ENCODE peak calls at places on chromosomes 2 and 18, in seven cellular contexts. R, I, G, F, N, M and Y are unnamed samples.

GRCh38 chr2:235270951-235271350 is 222.9 kb upstream of the AGAP1 start:
- DNase-seq in R (no peak), I (no peak), G (peak), F (no peak), N (no peak), M (no peak), Y (no peak)

GRCh38 chr2:224579411-224579810 is 5.8 kb downstream of the CUL3 start:
- DNase-seq in R (no peak), I (no peak), G (no peak), F (no peak), N (no peak), M (no peak), Y (no peak)

GRCh38 chr2:224997802-224998201 is 44.5 kb downstream of the DOCK10 start:
- DNase-seq in R (no peak), I (no peak), G (peak), F (no peak), N (no peak), M (no peak), Y (no peak)

GRCh38 chr18:55967019-55967418 is 379.0 kb upstream of the TCF4 start:
- DNase-seq in R (no peak), I (no peak), G (no peak), F (no peak), N (no peak), M (no peak), Y (no peak)

GRCh38 chr18:78971511-78972245 is 7.9 kb upstream of the SALL3 start:
- DNase-seq in R (no peak), I (no peak), G (no peak), F (no peak), N (no peak), M (peak), Y (no peak)

GRCh38 chr18:13247506-13247905 is 28.9 kb downstream of the LDLRAD4 start:
- DNase-seq in R (no peak), I (no peak), G (no peak), F (no peak), N (no peak), M (peak), Y (no peak)

GRCh38 chr2:216688731-216689360 is 6.5 kb downstream of the IGFBP5 start:
- DNase-seq in R (no peak), I (no peak), G (no peak), F (peak), N (no peak), M (no peak), Y (no peak)

GRCh38 chr18:2303517-2304238 is 267.6 kb downstream of the METTL4 start:
- DNase-seq in R (no peak), I (no peak), G (peak), F (no peak), N (no peak), M (no peak), Y (no peak)

GRCh38 chr18:21314721-21315120 is 72.7 kb downstream of the GREB1L start:
- DNase-seq in R (no peak), I (no peak), G (no peak), F (no peak), N (no peak), M (no peak), Y (no peak)

GRCh38 chr18:8654482-8655451 is 45.5 kb downstream of the RAB12 start:
- DNase-seq in R (no peak), I (no peak), G (no peak), F (no peak), N (no peak), M (no peak), Y (no peak)

GRCh38 chr2:82282111-82282882 is 1977.7 kb upstream of the LRRTM1 start:
- DNase-seq in R (peak), I (no peak), G (no peak), F (no peak), N (no peak), M (peak), Y (no peak)

GRCh38 chr2:58289029-58289428 is 47.9 kb upstream of the FANCL start:
- DNase-seq in R (no peak), I (no peak), G (no peak), F (no peak), N (no peak), M (no peak), Y (no peak)

GRCh38 chr2:106193491-106193976 is 567 bp downstream of the UXS1 start:
- DNase-seq in R (peak), I (no peak), G (no peak), F (peak), N (peak), M (no peak), Y (peak)

GRCh38 chr2:168136392-168136977 is 110.9 kb downstream of the STK39 start:
- DNase-seq in R (no peak), I (no peak), G (no peak), F (no peak), N (no peak), M (no peak), Y (no peak)

GRCh38 chr18:25075793-25076192 is 276.2 kb downstream of the ZNF521 start:
- DNase-seq in R (no peak), I (no peak), G (no peak), F (no peak), N (no peak), M (no peak), Y (no peak)

GRCh38 chr2:138602166-138602460 is 100.5 kb downstream of the SPOPL start:
- DNase-seq in R (no peak), I (no peak), G (no peak), F (no peak), N (no peak), M (no peak), Y (no peak)

GRCh38 chr2:132400901-132401240 is 15.7 kb upstream of the GPR39 start:
- DNase-seq in R (no peak), I (no peak), G (no peak), F (no peak), N (no peak), M (no peak), Y (no peak)

GRCh38 chr18:60739212-60739611 is 366.6 kb upstream of the MC4R start:
- DNase-seq in R (peak), I (no peak), G (no peak), F (no peak), N (no peak), M (no peak), Y (no peak)

GRCh38 chr2:180125245-180125962 is 118.3 kb upstream of the CWC22 start:
- DNase-seq in R (peak), I (no peak), G (peak), F (peak), N (peak), M (peak), Y (peak)
- TF ChIP-seq CTCF in R (peak), I (no peak), G (peak), F (peak), N (peak), M (peak), Y (peak)

GRCh38 chr2:39696838-39697237 is 31.1 kb downstream of the TMEM178A start:
- DNase-seq in R (no peak), I (no peak), G (peak), F (no peak), N (no peak), M (no peak), Y (no peak)
- TF ChIP-seq CTCF in R (no peak), I (peak), G (peak), F (peak), N (no peak), M (no peak), Y (peak)

GRCh38 chr2:238487652-238488346 is 61.1 kb downstream of the ASB1 start:
- DNase-seq in R (no peak), I (no peak), G (no peak), F (peak), N (no peak), M (peak), Y (no peak)

GRCh38 chr2:238483656-238484055 is 56.9 kb downstream of the ASB1 start:
- DNase-seq in R (no peak), I (no peak), G (no peak), F (no peak), N (no peak), M (no peak), Y (no peak)

GRCh38 chr2:238486123-238486848 is 59.6 kb downstream of the ASB1 start:
- DNase-seq in R (no peak), I (no peak), G (no peak), F (no peak), N (no peak), M (peak), Y (no peak)

GRCh38 chr2:238487134-238487533 is 60.4 kb downstream of the ASB1 start:
- DNase-seq in R (no peak), I (no peak), G (no peak), F (peak), N (no peak), M (no peak), Y (no peak)

DNA sequence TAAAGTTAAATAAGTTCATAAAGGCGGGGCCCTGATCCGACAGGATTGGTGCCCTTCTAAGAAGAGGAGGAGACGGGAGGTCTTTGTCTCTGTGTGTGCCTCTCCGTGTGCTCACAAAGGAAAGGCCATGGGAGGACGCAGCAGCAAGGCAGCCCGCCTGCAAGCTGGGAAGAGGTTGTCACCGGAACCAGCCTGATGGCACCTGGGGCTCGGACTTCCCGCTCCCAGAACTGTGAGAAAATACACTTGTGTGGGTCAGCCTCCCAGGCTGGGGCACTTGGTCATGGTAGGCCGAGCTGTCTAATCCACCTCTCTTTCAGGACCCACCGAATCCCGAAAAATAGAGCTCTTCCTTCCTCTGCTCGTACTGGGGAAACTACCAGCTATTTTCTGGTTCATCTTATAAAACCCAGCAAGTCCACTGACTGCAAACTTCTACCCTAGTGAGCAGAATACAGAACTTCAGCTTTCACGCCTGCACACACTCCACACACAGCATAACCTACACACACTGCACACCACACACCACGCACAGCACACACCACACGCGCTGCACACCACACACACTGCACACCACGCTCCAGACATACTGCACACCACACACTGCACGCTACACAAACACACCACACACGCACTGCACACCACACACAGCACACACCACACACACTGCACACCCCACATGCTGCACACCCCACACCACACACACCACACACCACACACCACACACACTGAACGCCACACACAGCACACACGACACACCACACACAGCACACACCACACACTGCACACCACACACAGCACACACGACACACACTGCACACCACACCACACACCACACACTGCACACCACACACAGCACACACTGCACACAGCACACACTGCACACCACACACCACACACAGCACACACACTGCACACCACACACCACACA is 58.1 kb downstream of the ASB1 start:
- DNase-seq in R (no peak), I (no peak), G (no peak), F (peak), N (peak), M (peak), Y (no peak)
- TF ChIP-seq CTCF in R (no peak), I (no peak), G (no peak), F (no peak), N (no peak), M (no peak), Y (no peak)

GRCh38 chr2:173938700-173939384 is 26.3 kb downstream of the SP3 start:
- DNase-seq in R (no peak), I (no peak), G (no peak), F (no peak), N (no peak), M (no peak), Y (no peak)

GRCh38 chr2:173940208-173941020 is 24.8 kb downstream of the SP3 start:
- DNase-seq in R (no peak), I (no peak), G (no peak), F (no peak), N (no peak), M (no peak), Y (no peak)

GRCh38 chr2:173943738-173944137 is 21.4 kb downstream of the SP3 start:
- DNase-seq in R (no peak), I (no peak), G (no peak), F (no peak), N (no peak), M (no peak), Y (no peak)

GRCh38 chr2:173943139-173943538 is 22.0 kb downstream of the SP3 start:
- DNase-seq in R (no peak), I (no peak), G (no peak), F (no peak), N (no peak), M (no peak), Y (no peak)

GRCh38 chr2:173941567-173941966 is 23.6 kb downstream of the SP3 start:
- DNase-seq in R (no peak), I (no peak), G (no peak), F (no peak), N (no peak), M (no peak), Y (no peak)
- TF ChIP-seq CTCF in R (no peak), I (no peak), G (no peak), F (no peak), N (no peak), M (no peak), Y (no peak)

DNA sequence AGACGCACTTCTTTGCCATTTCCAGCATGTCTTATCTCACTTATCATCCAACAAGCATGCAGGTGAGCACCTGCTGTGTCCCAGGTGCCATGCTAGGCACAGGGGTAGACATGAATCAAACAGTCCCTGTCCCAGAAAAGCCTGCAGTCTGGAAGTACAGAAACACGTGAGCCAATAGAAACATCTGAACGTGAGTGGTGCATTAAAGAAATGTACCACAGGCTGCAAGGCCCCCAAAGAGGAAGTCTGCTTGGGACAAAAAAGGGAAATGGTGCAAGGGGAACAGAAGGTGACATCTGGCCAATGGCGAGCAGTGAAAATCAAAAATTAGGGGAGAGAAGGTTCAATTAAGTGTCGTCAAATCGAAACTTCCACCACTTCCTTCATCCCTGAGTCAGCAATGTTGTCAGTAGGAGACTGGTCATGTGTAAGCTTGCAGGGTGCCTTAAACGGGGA is 17.6 kb upstream of the TMEM247 start:
- DNase-seq in R (no peak), I (no peak), G (no peak), F (no peak), N (no peak), M (no peak), Y (no peak)
- TF ChIP-seq CTCF in R (peak), I (no peak), G (no peak), F (no peak), N (no peak), M (peak), Y (peak)

DNA sequence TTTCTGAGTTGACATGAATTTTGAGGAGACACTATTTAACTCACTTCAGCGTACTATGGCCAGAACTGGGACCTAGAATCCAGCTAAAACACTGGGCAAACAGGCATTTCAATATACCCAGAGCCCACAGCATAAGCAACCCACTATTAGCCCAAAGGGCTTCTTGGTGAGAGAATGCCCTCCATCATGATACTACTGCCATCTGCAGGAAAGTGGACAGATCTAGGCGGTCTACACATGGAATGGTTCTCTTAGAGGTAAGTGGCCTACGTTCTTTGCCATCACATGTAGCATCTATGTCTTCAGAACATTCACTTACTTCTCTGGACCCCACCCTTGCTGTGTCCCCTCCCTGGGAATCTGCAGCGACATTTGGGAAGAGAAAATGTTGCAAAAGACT is 181.3 kb upstream of the LINC00305 start:
- DNase-seq in R (no peak), I (no peak), G (no peak), F (no peak), N (no peak), M (peak), Y (no peak)
- TF ChIP-seq CTCF in R (no peak), I (no peak), G (no peak), F (no peak), N (no peak), M (peak), Y (no peak)

GRCh38 chr18:36572135-36572856 is 256.5 kb downstream of the TPGS2 start:
- DNase-seq in R (peak), I (no peak), G (peak), F (no peak), N (peak), M (peak), Y (peak)
- TF ChIP-seq CTCF in R (no peak), I (peak), G (peak), F (peak), N (no peak), M (peak), Y (peak)

DNA sequence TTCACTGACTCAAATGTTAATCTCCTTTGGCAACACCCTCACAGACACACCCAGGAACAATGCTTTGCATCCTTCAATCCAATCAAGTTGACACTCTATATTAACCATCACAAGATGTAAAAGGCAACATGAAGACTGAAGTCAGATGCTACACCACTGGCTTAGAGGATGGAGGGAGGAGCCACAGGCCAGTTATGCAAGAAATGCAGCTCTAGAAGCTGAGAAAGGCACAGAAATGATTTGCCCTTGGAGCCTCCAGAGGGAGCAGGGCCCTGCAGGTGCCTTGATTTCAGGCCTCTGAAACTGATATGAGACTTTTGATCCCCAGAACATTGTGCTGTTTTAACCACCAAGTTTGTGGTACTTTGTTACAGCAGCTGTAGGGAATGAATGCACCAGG is 276.3 kb downstream of the KCNS3 start:
- DNase-seq in R (no peak), I (no peak), G (no peak), F (no peak), N (no peak), M (no peak), Y (no peak)
- TF ChIP-seq CTCF in R (no peak), I (no peak), G (no peak), F (no peak), N (no peak), M (no peak), Y (no peak)